ENCODE peak calls at places on chromosomes 7 and 10, in ten cellular contexts. V is CD8-positive, alpha-beta T cell; D is RWPE2; I is aorta; J is colonic mucosa; G is tibial artery; S is effector memory CD4-positive, alpha-beta T cell; U is cardiac muscle cell; A is lower leg skin; Z is HFF-Myc. W is an unnamed sample.

GRCh38 chr7:31122649-31123058 is 70.5 kb downstream of the ADCYAP1R1 start:
- DNase-seq in V (peak), D (no peak), I (peak), J (peak), G (peak), S (no peak), U (peak), A (no peak), Z (peak), W (peak)

GRCh38 chr7:14055813-14056212 is 66.3 kb upstream of the ETV1 start:
- DNase-seq in V (no peak), D (no peak), I (no peak), J (no peak), G (no peak), S (no peak), U (no peak), A (no peak), Z (no peak), W (no peak)

GRCh38 chr7:46809886-46810285 is 772.0 kb downstream of the TNS3 start:
- DNase-seq in V (no peak), D (no peak), I (no peak), J (no peak), G (no peak), S (no peak), U (no peak), A (no peak), Z (no peak), W (no peak)

GRCh38 chr7:26598867-26599266 is 265.5 kb downstream of the SKAP2 start:
- DNase-seq in V (no peak), D (no peak), I (no peak), J (no peak), G (no peak), S (no peak), U (no peak), A (no peak), Z (no peak), W (no peak)

GRCh38 chr10:91604462-91604935 is 28.4 kb downstream of the PPP1R3C start:
- DNase-seq in V (no peak), D (no peak), I (no peak), J (no peak), G (no peak), S (no peak), U (peak), A (no peak), Z (no peak), W (no peak)

GRCh38 chr10:71739368-71739900 is 19.9 kb upstream of the C10orf105 start:
- DNase-seq in V (no peak), D (no peak), I (no peak), J (peak), G (no peak), S (no peak), U (no peak), A (no peak), Z (no peak), W (no peak)

GRCh38 chr10:97312897-97313296 is 6.2 kb upstream of the FRAT1 start:
- DNase-seq in V (no peak), D (no peak), I (no peak), J (no peak), G (no peak), S (no peak), U (no peak), A (no peak), Z (no peak), W (no peak)

GRCh38 chr10:133332936-133333699 is 3.6 kb downstream of the CALY start:
- DNase-seq in V (no peak), D (no peak), I (peak), J (no peak), G (no peak), S (no peak), U (no peak), A (no peak), Z (no peak), W (no peak)

GRCh38 chr7:106681815-106682495 is 21.0 kb upstream of the CCDC71L start:
- DNase-seq in V (no peak), D (no peak), I (no peak), J (no peak), G (no peak), S (no peak), U (peak), A (no peak), Z (no peak), W (no peak)

GRCh38 chr7:155002411-155003214 is at the start of gene PAXIP1:
- DNase-seq in V (peak), D (no peak), I (peak), J (no peak), G (peak), S (peak), U (no peak), A (no peak), Z (no peak), W (peak)

GRCh38 chr7:88759216-88759955 is at the start of gene ZNF804B:
- DNase-seq in V (no peak), D (peak), I (peak), J (no peak), G (no peak), S (no peak), U (no peak), A (peak), Z (no peak), W (peak)

GRCh38 chr10:79943871-79944270 is 5.0 kb downstream of the SFTPD start:
- DNase-seq in V (no peak), D (no peak), I (no peak), J (no peak), G (no peak), S (no peak), U (no peak), A (no peak), Z (no peak), W (no peak)

GRCh38 chr7:87934699-87935372 is 785 bp downstream of the ADAM22 start:
- DNase-seq in V (no peak), D (no peak), I (no peak), J (peak), G (no peak), S (no peak), U (peak), A (no peak), Z (no peak), W (no peak)

GRCh38 chr10:81848514-81848913 is 26.5 kb upstream of the NRG3 start:
- DNase-seq in V (no peak), D (no peak), I (no peak), J (no peak), G (no peak), S (no peak), U (no peak), A (no peak), Z (no peak), W (no peak)

GRCh38 chr10:31399631-31400030 is 80.6 kb downstream of the ZEB1 start:
- DNase-seq in V (no peak), D (no peak), I (peak), J (no peak), G (peak), S (no peak), U (no peak), A (no peak), Z (no peak), W (no peak)

GRCh38 chr7:100674441-100675407 is 1.2 kb downstream of the GNB2 start:
- DNase-seq in V (peak), D (no peak), I (peak), J (peak), G (peak), S (no peak), U (no peak), A (peak), Z (no peak), W (no peak)

GRCh38 chr7:142355328-142355727 is 97.5 kb upstream of the PRSS58 start:
- DNase-seq in V (no peak), D (no peak), I (no peak), J (no peak), G (no peak), S (no peak), U (no peak), A (no peak), Z (no peak), W (peak)

GRCh38 chr10:95273393-95274312 is 17.1 kb downstream of the PDLIM1 start:
- DNase-seq in V (no peak), D (peak), I (no peak), J (peak), G (peak), S (no peak), U (peak), A (no peak), Z (peak), W (no peak)

GRCh38 chr10:50615654-50616053 is 8.1 kb downstream of the SGMS1 start:
- DNase-seq in V (no peak), D (no peak), I (no peak), J (no peak), G (no peak), S (no peak), U (no peak), A (no peak), Z (no peak), W (no peak)

GRCh38 chr10:5645375-5645774 is 21.0 kb downstream of the ASB13 start:
- DNase-seq in V (no peak), D (no peak), I (no peak), J (peak), G (peak), S (no peak), U (no peak), A (peak), Z (no peak), W (no peak)

GRCh38 chr7:8189615-8190014 is 72.4 kb downstream of the ICA1 start:
- DNase-seq in V (no peak), D (no peak), I (no peak), J (no peak), G (no peak), S (no peak), U (no peak), A (no peak), Z (no peak), W (no peak)

GRCh38 chr10:77939561-77940001 is 13.0 kb upstream of the DLG5 start:
- DNase-seq in V (no peak), D (no peak), I (no peak), J (peak), G (peak), S (no peak), U (peak), A (peak), Z (no peak), W (peak)

GRCh38 chr10:123967626-123968243 is 76.1 kb upstream of the CPXM2 start:
- DNase-seq in V (peak), D (peak), I (peak), J (peak), G (peak), S (no peak), U (peak), A (peak), Z (no peak), W (peak)

GRCh38 chr10:118798186-118798811 is 43.5 kb upstream of the CACUL1 start:
- DNase-seq in V (no peak), D (no peak), I (no peak), J (no peak), G (peak), S (no peak), U (peak), A (peak), Z (no peak), W (peak)

GRCh38 chr10:48251525-48252353 is 22.8 kb downstream of the FRMPD2 start:
- DNase-seq in V (no peak), D (no peak), I (no peak), J (peak), G (no peak), S (no peak), U (no peak), A (peak), Z (no peak), W (no peak)

DNA sequence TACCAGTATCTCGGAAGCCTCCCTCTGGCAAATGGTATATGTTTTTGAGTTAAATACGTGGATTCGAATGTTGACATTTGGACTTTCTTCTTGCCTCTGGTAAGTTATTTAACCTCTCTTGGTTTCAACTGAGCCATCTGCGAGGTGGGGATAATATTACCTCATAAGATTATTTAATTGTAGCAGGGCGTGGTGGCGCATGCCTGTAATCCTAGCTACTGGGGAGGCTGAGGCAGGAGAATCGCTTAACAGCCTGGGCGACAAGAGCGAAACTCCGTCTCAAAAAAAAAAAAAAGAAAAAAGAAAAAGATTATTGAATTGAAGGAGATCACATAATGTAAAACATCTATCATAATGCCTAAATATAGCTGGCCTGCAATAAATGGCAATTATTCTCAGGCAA is 396 bp upstream of the TAF5 start:
- DNase-seq in V (peak), D (no peak), I (no peak), J (peak), G (no peak), S (no peak), U (peak), A (no peak), Z (no peak), W (peak)
- H3K4me3 ChIP-seq in V (peak), D (peak), I (no peak), J (peak), G (peak), S (peak), U (peak), A (peak), Z (peak), W (peak)

GRCh38 chr10:3548702-3549101 is 236.3 kb downstream of the KLF6 start:
- DNase-seq in V (no peak), D (no peak), I (no peak), J (no peak), G (no peak), S (no peak), U (peak), A (no peak), Z (no peak), W (peak)

GRCh38 chr10:3549118-3549517 is 235.9 kb downstream of the KLF6 start:
- DNase-seq in V (no peak), D (no peak), I (no peak), J (no peak), G (no peak), S (no peak), U (no peak), A (no peak), Z (no peak), W (no peak)

GRCh38 chr10:3552281-3552680 is 232.7 kb downstream of the KLF6 start:
- DNase-seq in V (no peak), D (no peak), I (no peak), J (no peak), G (no peak), S (no peak), U (no peak), A (no peak), Z (no peak), W (no peak)

GRCh38 chr10:3551761-3552160 is 233.2 kb downstream of the KLF6 start:
- DNase-seq in V (no peak), D (no peak), I (no peak), J (no peak), G (no peak), S (no peak), U (no peak), A (no peak), Z (no peak), W (no peak)

GRCh38 chr10:3554121-3554522 is 230.9 kb downstream of the KLF6 start:
- DNase-seq in V (no peak), D (no peak), I (no peak), J (no peak), G (no peak), S (no peak), U (peak), A (no peak), Z (no peak), W (peak)
- H3K4me3 ChIP-seq in V (no peak), D (no peak), I (no peak), J (no peak), G (no peak), S (no peak), U (no peak), A (no peak), Z (no peak), W (no peak)

DNA sequence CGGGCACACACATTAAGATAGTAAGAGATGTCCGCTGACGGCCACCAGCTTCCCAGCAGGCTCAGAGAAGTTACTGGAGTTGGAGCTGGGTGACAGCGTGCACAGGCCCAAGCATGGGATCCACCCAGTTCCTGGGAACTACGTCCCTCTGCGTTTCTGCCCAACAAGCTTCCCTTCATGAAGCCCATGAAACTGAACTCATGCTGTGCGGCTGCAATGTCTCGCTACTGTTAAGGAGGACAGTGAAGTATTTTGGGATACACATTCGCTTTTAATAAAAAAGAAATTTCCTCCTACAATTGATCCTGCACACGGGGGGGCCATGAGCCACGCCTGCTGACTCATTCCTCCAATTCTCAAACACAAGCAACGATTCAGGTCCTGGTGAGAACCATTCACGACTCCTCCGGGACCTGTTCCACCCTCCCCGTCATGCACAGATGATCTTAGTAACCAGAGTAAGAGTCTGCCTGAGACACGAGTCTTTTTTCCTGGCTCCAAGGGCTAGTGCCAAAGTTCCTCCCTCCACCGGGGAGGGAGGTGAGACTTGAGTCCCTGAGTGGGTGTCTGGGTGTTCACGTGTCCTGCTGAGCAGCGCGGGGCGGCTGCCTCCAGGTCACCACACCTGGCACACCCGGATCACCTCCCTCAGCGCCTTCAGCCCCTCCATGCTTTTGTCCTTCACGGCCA is 2.6 kb downstream of the PSMG3 start:
- DNase-seq in V (no peak), D (no peak), I (no peak), J (peak), G (no peak), S (no peak), U (no peak), A (peak), Z (no peak), W (peak)
- H3K4me3 ChIP-seq in V (no peak), D (no peak), I (no peak), J (no peak), G (no peak), S (no peak), U (no peak), A (no peak), Z (no peak), W (peak)

GRCh38 chr7:43583424-43584199 is 704 bp downstream of the STK17A start:
- DNase-seq in V (peak), D (peak), I (peak), J (peak), G (peak), S (peak), U (peak), A (peak), Z (no peak), W (peak)

GRCh38 chr7:43582503-43583423 is at the start of gene STK17A:
- DNase-seq in V (peak), D (peak), I (peak), J (peak), G (peak), S (peak), U (peak), A (peak), Z (peak), W (peak)

GRCh38 chr7:43584200-43584586 is 1.3 kb downstream of the STK17A start:
- DNase-seq in V (peak), D (no peak), I (no peak), J (peak), G (no peak), S (peak), U (peak), A (no peak), Z (no peak), W (peak)

GRCh38 chr7:43586251-43586900 is 3.5 kb downstream of the STK17A start:
- DNase-seq in V (no peak), D (no peak), I (no peak), J (no peak), G (no peak), S (no peak), U (no peak), A (no peak), Z (no peak), W (no peak)

DNA sequence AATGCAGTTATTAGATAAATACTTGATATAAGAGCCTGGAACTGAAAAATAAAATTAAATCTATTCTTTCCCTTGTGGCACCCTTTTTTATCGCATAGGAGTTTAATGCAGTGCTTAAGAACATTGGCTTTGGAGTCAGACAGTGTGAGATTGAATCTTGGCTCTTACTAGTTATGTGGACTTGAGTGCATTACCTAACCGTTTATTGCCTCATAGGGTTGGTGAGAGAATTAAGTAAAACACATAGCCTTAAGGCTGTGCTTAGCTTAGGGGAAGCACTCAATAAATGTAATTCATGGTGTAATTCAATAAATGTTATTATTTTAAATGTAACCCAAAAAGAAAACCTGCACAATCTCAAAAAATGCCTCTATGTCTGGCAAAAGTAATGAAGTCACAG is 2.6 kb downstream of the STK17A start:
- DNase-seq in V (no peak), D (no peak), I (no peak), J (no peak), G (no peak), S (no peak), U (peak), A (no peak), Z (no peak), W (no peak)
- H3K4me3 ChIP-seq in V (peak), D (peak), I (peak), J (no peak), G (peak), S (peak), U (no peak), A (no peak), Z (peak), W (peak)

GRCh38 chr7:66505531-66506451 is 122.9 kb upstream of the KCTD7 start:
- DNase-seq in V (peak), D (no peak), I (no peak), J (no peak), G (no peak), S (peak), U (peak), A (no peak), Z (no peak), W (no peak)

GRCh38 chr7:66503036-66503370 is 125.7 kb upstream of the KCTD7 start:
- DNase-seq in V (no peak), D (no peak), I (no peak), J (no peak), G (peak), S (no peak), U (no peak), A (no peak), Z (no peak), W (no peak)

GRCh38 chr7:66503551-66504031 is 125.1 kb upstream of the KCTD7 start:
- DNase-seq in V (no peak), D (no peak), I (no peak), J (no peak), G (peak), S (no peak), U (no peak), A (no peak), Z (no peak), W (no peak)

GRCh38 chr7:66504131-66504530 is 124.5 kb upstream of the KCTD7 start:
- DNase-seq in V (no peak), D (no peak), I (no peak), J (no peak), G (no peak), S (no peak), U (no peak), A (no peak), Z (no peak), W (no peak)

GRCh38 chr7:66505009-66505408 is 123.7 kb upstream of the KCTD7 start:
- DNase-seq in V (no peak), D (no peak), I (no peak), J (no peak), G (no peak), S (no peak), U (no peak), A (no peak), Z (no peak), W (no peak)
- H3K4me3 ChIP-seq in V (no peak), D (no peak), I (no peak), J (no peak), G (no peak), S (no peak), U (no peak), A (no peak), Z (no peak), W (no peak)

GRCh38 chr10:103668351-103669242 is 175.1 kb downstream of the NEURL1 start:
- DNase-seq in V (no peak), D (no peak), I (peak), J (peak), G (peak), S (no peak), U (peak), A (peak), Z (no peak), W (no peak)
- H3K4me3 ChIP-seq in V (peak), D (no peak), I (no peak), J (no peak), G (peak), S (no peak), U (no peak), A (no peak), Z (peak), W (no peak)

W was measured in MG63.